ENCODE peak calls at places on chromosomes 1 and 21, in ten cellular contexts. One of them, this sample, is unnamed.

GRCh38 chr1:117634631-117635030 is 28.8 kb downstream of the TENT5C start:
- DNase-seq in mesendoderm: no peak
- DNase-seq in RWPE1: no peak
- DNase-seq in Peyer's patch: peak
- DNase-seq in caudate nucleus: no peak
- DNase-seq in ELF-1: no peak
- DNase-seq in NCI-H345: no peak
- DNase-seq in stimulated activated CD4-positive, alpha-beta T cell treated with anti-CD3 and anti-CD28 coated beads, TNF-alpha, amount 100 ng/mL, for 48 hours: no peak
- DNase-seq in mesenchymal stem cell: no peak
- DNase-seq in activated T-cell treated with anti-CD3 and anti-CD28 coated beads, Interleukin-2, amount 50 U/mL, for 24 hours: no peak
- DNase-seq in this sample: no peak

GRCh38 chr1:147902183-147902845 is at the start of gene GJA8:
- DNase-seq in mesendoderm: no peak
- DNase-seq in RWPE1: no peak
- DNase-seq in Peyer's patch: no peak
- DNase-seq in caudate nucleus: no peak
- DNase-seq in ELF-1: no peak
- DNase-seq in NCI-H345: no peak
- DNase-seq in stimulated activated CD4-positive, alpha-beta T cell treated with anti-CD3 and anti-CD28 coated beads, TNF-alpha, amount 100 ng/mL, for 48 hours: no peak
- DNase-seq in mesenchymal stem cell: no peak
- DNase-seq in activated T-cell treated with anti-CD3 and anti-CD28 coated beads, Interleukin-2, amount 50 U/mL, for 24 hours: no peak
- DNase-seq in this sample: no peak

GRCh38 chr1:242237051-242237450 is 238.2 kb upstream of the MAP1LC3C start:
- DNase-seq in mesendoderm: no peak
- DNase-seq in RWPE1: no peak
- DNase-seq in Peyer's patch: no peak
- DNase-seq in caudate nucleus: no peak
- DNase-seq in ELF-1: no peak
- DNase-seq in NCI-H345: no peak
- DNase-seq in stimulated activated CD4-positive, alpha-beta T cell treated with anti-CD3 and anti-CD28 coated beads, TNF-alpha, amount 100 ng/mL, for 48 hours: no peak
- DNase-seq in mesenchymal stem cell: no peak
- DNase-seq in activated T-cell treated with anti-CD3 and anti-CD28 coated beads, Interleukin-2, amount 50 U/mL, for 24 hours: no peak
- DNase-seq in this sample: no peak

GRCh38 chr1:160877221-160877620 is 7.8 kb downstream of the ITLN1 start:
- DNase-seq in mesendoderm: peak
- DNase-seq in RWPE1: no peak
- DNase-seq in Peyer's patch: no peak
- DNase-seq in caudate nucleus: no peak
- DNase-seq in ELF-1: no peak
- DNase-seq in NCI-H345: no peak
- DNase-seq in stimulated activated CD4-positive, alpha-beta T cell treated with anti-CD3 and anti-CD28 coated beads, TNF-alpha, amount 100 ng/mL, for 48 hours: no peak
- DNase-seq in mesenchymal stem cell: no peak
- DNase-seq in activated T-cell treated with anti-CD3 and anti-CD28 coated beads, Interleukin-2, amount 50 U/mL, for 24 hours: no peak
- DNase-seq in this sample: no peak

GRCh38 chr1:44660176-44660575 is 14.1 kb downstream of the TMEM53 start:
- DNase-seq in mesendoderm: no peak
- DNase-seq in RWPE1: no peak
- DNase-seq in Peyer's patch: no peak
- DNase-seq in caudate nucleus: no peak
- DNase-seq in ELF-1: no peak
- DNase-seq in NCI-H345: peak
- DNase-seq in stimulated activated CD4-positive, alpha-beta T cell treated with anti-CD3 and anti-CD28 coated beads, TNF-alpha, amount 100 ng/mL, for 48 hours: no peak
- DNase-seq in mesenchymal stem cell: no peak
- DNase-seq in activated T-cell treated with anti-CD3 and anti-CD28 coated beads, Interleukin-2, amount 50 U/mL, for 24 hours: no peak
- DNase-seq in this sample: no peak

GRCh38 chr21:18801468-18801867 is 397.9 kb upstream of the TMPRSS15 start:
- DNase-seq in mesendoderm: peak
- DNase-seq in RWPE1: peak
- DNase-seq in Peyer's patch: no peak
- DNase-seq in caudate nucleus: no peak
- DNase-seq in ELF-1: no peak
- DNase-seq in NCI-H345: no peak
- DNase-seq in stimulated activated CD4-positive, alpha-beta T cell treated with anti-CD3 and anti-CD28 coated beads, TNF-alpha, amount 100 ng/mL, for 48 hours: no peak
- DNase-seq in mesenchymal stem cell: peak
- DNase-seq in activated T-cell treated with anti-CD3 and anti-CD28 coated beads, Interleukin-2, amount 50 U/mL, for 24 hours: no peak
- DNase-seq in this sample: no peak

GRCh38 chr21:41361786-41362604 is at the start of gene MX2:
- DNase-seq in mesendoderm: no peak
- DNase-seq in RWPE1: peak
- DNase-seq in Peyer's patch: peak
- DNase-seq in caudate nucleus: no peak
- DNase-seq in ELF-1: no peak
- DNase-seq in NCI-H345: no peak
- DNase-seq in stimulated activated CD4-positive, alpha-beta T cell treated with anti-CD3 and anti-CD28 coated beads, TNF-alpha, amount 100 ng/mL, for 48 hours: peak
- DNase-seq in mesenchymal stem cell: peak
- DNase-seq in activated T-cell treated with anti-CD3 and anti-CD28 coated beads, Interleukin-2, amount 50 U/mL, for 24 hours: peak
- DNase-seq in this sample: no peak

GRCh38 chr1:29390491-29391361 is 154.4 kb downstream of the PTPRU start:
- DNase-seq in mesendoderm: no peak
- DNase-seq in RWPE1: no peak
- DNase-seq in Peyer's patch: no peak
- DNase-seq in caudate nucleus: no peak
- DNase-seq in ELF-1: no peak
- DNase-seq in NCI-H345: no peak
- DNase-seq in stimulated activated CD4-positive, alpha-beta T cell treated with anti-CD3 and anti-CD28 coated beads, TNF-alpha, amount 100 ng/mL, for 48 hours: no peak
- DNase-seq in mesenchymal stem cell: no peak
- DNase-seq in activated T-cell treated with anti-CD3 and anti-CD28 coated beads, Interleukin-2, amount 50 U/mL, for 24 hours: no peak
- DNase-seq in this sample: no peak

GRCh38 chr1:21742578-21742977 is 40.4 kb downstream of the USP48 start:
- DNase-seq in mesendoderm: no peak
- DNase-seq in RWPE1: no peak
- DNase-seq in Peyer's patch: no peak
- DNase-seq in caudate nucleus: no peak
- DNase-seq in ELF-1: no peak
- DNase-seq in NCI-H345: no peak
- DNase-seq in stimulated activated CD4-positive, alpha-beta T cell treated with anti-CD3 and anti-CD28 coated beads, TNF-alpha, amount 100 ng/mL, for 48 hours: no peak
- DNase-seq in mesenchymal stem cell: peak
- DNase-seq in activated T-cell treated with anti-CD3 and anti-CD28 coated beads, Interleukin-2, amount 50 U/mL, for 24 hours: no peak
- DNase-seq in this sample: no peak

GRCh38 chr1:3003941-3004270 is 17.4 kb upstream of the ACTRT2 start:
- DNase-seq in mesendoderm: no peak
- DNase-seq in RWPE1: no peak
- DNase-seq in Peyer's patch: no peak
- DNase-seq in caudate nucleus: no peak
- DNase-seq in ELF-1: no peak
- DNase-seq in NCI-H345: no peak
- DNase-seq in stimulated activated CD4-positive, alpha-beta T cell treated with anti-CD3 and anti-CD28 coated beads, TNF-alpha, amount 100 ng/mL, for 48 hours: no peak
- DNase-seq in mesenchymal stem cell: no peak
- DNase-seq in activated T-cell treated with anti-CD3 and anti-CD28 coated beads, Interleukin-2, amount 50 U/mL, for 24 hours: no peak
- DNase-seq in this sample: no peak

GRCh38 chr1:229855999-229856650 is 210.9 kb upstream of the GALNT2 start:
- DNase-seq in mesendoderm: no peak
- DNase-seq in RWPE1: no peak
- DNase-seq in Peyer's patch: peak
- DNase-seq in caudate nucleus: no peak
- DNase-seq in ELF-1: no peak
- DNase-seq in NCI-H345: no peak
- DNase-seq in stimulated activated CD4-positive, alpha-beta T cell treated with anti-CD3 and anti-CD28 coated beads, TNF-alpha, amount 100 ng/mL, for 48 hours: no peak
- DNase-seq in mesenchymal stem cell: no peak
- DNase-seq in activated T-cell treated with anti-CD3 and anti-CD28 coated beads, Interleukin-2, amount 50 U/mL, for 24 hours: peak
- DNase-seq in this sample: peak

GRCh38 chr1:12127206-12127810 is 39.5 kb upstream of the TNFRSF1B start:
- DNase-seq in mesendoderm: no peak
- DNase-seq in RWPE1: no peak
- DNase-seq in Peyer's patch: no peak
- DNase-seq in caudate nucleus: no peak
- DNase-seq in ELF-1: no peak
- DNase-seq in NCI-H345: no peak
- DNase-seq in stimulated activated CD4-positive, alpha-beta T cell treated with anti-CD3 and anti-CD28 coated beads, TNF-alpha, amount 100 ng/mL, for 48 hours: no peak
- DNase-seq in mesenchymal stem cell: no peak
- DNase-seq in activated T-cell treated with anti-CD3 and anti-CD28 coated beads, Interleukin-2, amount 50 U/mL, for 24 hours: peak
- DNase-seq in this sample: no peak

GRCh38 chr1:200625381-200625824 is 4.9 kb upstream of the KIF14 start:
- DNase-seq in mesendoderm: peak
- DNase-seq in RWPE1: peak
- DNase-seq in Peyer's patch: no peak
- DNase-seq in caudate nucleus: no peak
- DNase-seq in ELF-1: no peak
- DNase-seq in NCI-H345: no peak
- DNase-seq in stimulated activated CD4-positive, alpha-beta T cell treated with anti-CD3 and anti-CD28 coated beads, TNF-alpha, amount 100 ng/mL, for 48 hours: no peak
- DNase-seq in mesenchymal stem cell: peak
- DNase-seq in activated T-cell treated with anti-CD3 and anti-CD28 coated beads, Interleukin-2, amount 50 U/mL, for 24 hours: no peak
- DNase-seq in this sample: no peak

GRCh38 chr1:154386643-154387352 is 18.3 kb upstream of the IL6R start:
- DNase-seq in mesendoderm: no peak
- DNase-seq in RWPE1: no peak
- DNase-seq in Peyer's patch: peak
- DNase-seq in caudate nucleus: no peak
- DNase-seq in ELF-1: no peak
- DNase-seq in NCI-H345: no peak
- DNase-seq in stimulated activated CD4-positive, alpha-beta T cell treated with anti-CD3 and anti-CD28 coated beads, TNF-alpha, amount 100 ng/mL, for 48 hours: peak
- DNase-seq in mesenchymal stem cell: no peak
- DNase-seq in activated T-cell treated with anti-CD3 and anti-CD28 coated beads, Interleukin-2, amount 50 U/mL, for 24 hours: peak
- DNase-seq in this sample: no peak

GRCh38 chr1:55589656-55590297 is 374.6 kb upstream of the USP24 start:
- DNase-seq in mesendoderm: no peak
- DNase-seq in RWPE1: peak
- DNase-seq in Peyer's patch: no peak
- DNase-seq in caudate nucleus: no peak
- DNase-seq in ELF-1: no peak
- DNase-seq in NCI-H345: no peak
- DNase-seq in stimulated activated CD4-positive, alpha-beta T cell treated with anti-CD3 and anti-CD28 coated beads, TNF-alpha, amount 100 ng/mL, for 48 hours: no peak
- DNase-seq in mesenchymal stem cell: no peak
- DNase-seq in activated T-cell treated with anti-CD3 and anti-CD28 coated beads, Interleukin-2, amount 50 U/mL, for 24 hours: no peak
- DNase-seq in this sample: no peak

GRCh38 chr1:42669936-42670335 is 11.7 kb downstream of the PPIH start:
- DNase-seq in mesendoderm: no peak
- DNase-seq in RWPE1: no peak
- DNase-seq in Peyer's patch: no peak
- DNase-seq in caudate nucleus: no peak
- DNase-seq in ELF-1: no peak
- DNase-seq in NCI-H345: no peak
- DNase-seq in stimulated activated CD4-positive, alpha-beta T cell treated with anti-CD3 and anti-CD28 coated beads, TNF-alpha, amount 100 ng/mL, for 48 hours: no peak
- DNase-seq in mesenchymal stem cell: no peak
- DNase-seq in activated T-cell treated with anti-CD3 and anti-CD28 coated beads, Interleukin-2, amount 50 U/mL, for 24 hours: no peak
- DNase-seq in this sample: no peak

GRCh38 chr1:8283058-8283884 is 34.6 kb upstream of the SLC45A1 start:
- DNase-seq in mesendoderm: no peak
- DNase-seq in RWPE1: no peak
- DNase-seq in Peyer's patch: no peak
- DNase-seq in caudate nucleus: no peak
- DNase-seq in ELF-1: no peak
- DNase-seq in NCI-H345: no peak
- DNase-seq in stimulated activated CD4-positive, alpha-beta T cell treated with anti-CD3 and anti-CD28 coated beads, TNF-alpha, amount 100 ng/mL, for 48 hours: no peak
- DNase-seq in mesenchymal stem cell: peak
- DNase-seq in activated T-cell treated with anti-CD3 and anti-CD28 coated beads, Interleukin-2, amount 50 U/mL, for 24 hours: peak
- DNase-seq in this sample: no peak

GRCh38 chr1:172356620-172357019 is 63.9 kb upstream of the C1orf105 start:
- DNase-seq in mesendoderm: no peak
- DNase-seq in RWPE1: no peak
- DNase-seq in Peyer's patch: no peak
- DNase-seq in caudate nucleus: peak
- DNase-seq in ELF-1: no peak
- DNase-seq in NCI-H345: no peak
- DNase-seq in stimulated activated CD4-positive, alpha-beta T cell treated with anti-CD3 and anti-CD28 coated beads, TNF-alpha, amount 100 ng/mL, for 48 hours: no peak
- DNase-seq in mesenchymal stem cell: peak
- DNase-seq in activated T-cell treated with anti-CD3 and anti-CD28 coated beads, Interleukin-2, amount 50 U/mL, for 24 hours: no peak
- DNase-seq in this sample: no peak

GRCh38 chr21:45990741-45991605 is 9.4 kb downstream of the COL6A1 start:
- DNase-seq in mesendoderm: no peak
- DNase-seq in RWPE1: no peak
- DNase-seq in Peyer's patch: no peak
- DNase-seq in caudate nucleus: no peak
- DNase-seq in ELF-1: no peak
- DNase-seq in NCI-H345: no peak
- DNase-seq in stimulated activated CD4-positive, alpha-beta T cell treated with anti-CD3 and anti-CD28 coated beads, TNF-alpha, amount 100 ng/mL, for 48 hours: no peak
- DNase-seq in mesenchymal stem cell: no peak
- DNase-seq in activated T-cell treated with anti-CD3 and anti-CD28 coated beads, Interleukin-2, amount 50 U/mL, for 24 hours: peak
- DNase-seq in this sample: no peak

GRCh38 chr1:150765229-150765976 is at the start of gene CTSS:
- DNase-seq in mesendoderm: no peak
- DNase-seq in RWPE1: no peak
- DNase-seq in Peyer's patch: no peak
- DNase-seq in caudate nucleus: no peak
- DNase-seq in ELF-1: no peak
- DNase-seq in NCI-H345: no peak
- DNase-seq in stimulated activated CD4-positive, alpha-beta T cell treated with anti-CD3 and anti-CD28 coated beads, TNF-alpha, amount 100 ng/mL, for 48 hours: no peak
- DNase-seq in mesenchymal stem cell: peak
- DNase-seq in activated T-cell treated with anti-CD3 and anti-CD28 coated beads, Interleukin-2, amount 50 U/mL, for 24 hours: no peak
- DNase-seq in this sample: no peak

GRCh38 chr1:117638141-117638540 is 32.3 kb downstream of the TENT5C start:
- DNase-seq in mesendoderm: peak
- DNase-seq in RWPE1: no peak
- DNase-seq in Peyer's patch: peak
- DNase-seq in caudate nucleus: no peak
- DNase-seq in ELF-1: no peak
- DNase-seq in NCI-H345: no peak
- DNase-seq in stimulated activated CD4-positive, alpha-beta T cell treated with anti-CD3 and anti-CD28 coated beads, TNF-alpha, amount 100 ng/mL, for 48 hours: no peak
- DNase-seq in mesenchymal stem cell: no peak
- DNase-seq in activated T-cell treated with anti-CD3 and anti-CD28 coated beads, Interleukin-2, amount 50 U/mL, for 24 hours: no peak
- DNase-seq in this sample: no peak

GRCh38 chr21:32412998-32413504 is 545 bp downstream of the EVA1C start:
- DNase-seq in mesendoderm: no peak
- DNase-seq in RWPE1: no peak
- DNase-seq in Peyer's patch: no peak
- DNase-seq in caudate nucleus: peak
- DNase-seq in ELF-1: no peak
- DNase-seq in NCI-H345: no peak
- DNase-seq in stimulated activated CD4-positive, alpha-beta T cell treated with anti-CD3 and anti-CD28 coated beads, TNF-alpha, amount 100 ng/mL, for 48 hours: peak
- DNase-seq in mesenchymal stem cell: no peak
- DNase-seq in activated T-cell treated with anti-CD3 and anti-CD28 coated beads, Interleukin-2, amount 50 U/mL, for 24 hours: no peak
- DNase-seq in this sample: no peak

GRCh38 chr1:179881642-179882252 is 338 bp upstream of the TOR1AIP1 start:
- DNase-seq in mesendoderm: peak
- DNase-seq in RWPE1: peak
- DNase-seq in Peyer's patch: peak
- DNase-seq in caudate nucleus: peak
- DNase-seq in ELF-1: peak
- DNase-seq in NCI-H345: no peak
- DNase-seq in stimulated activated CD4-positive, alpha-beta T cell treated with anti-CD3 and anti-CD28 coated beads, TNF-alpha, amount 100 ng/mL, for 48 hours: no peak
- DNase-seq in mesenchymal stem cell: peak
- DNase-seq in activated T-cell treated with anti-CD3 and anti-CD28 coated beads, Interleukin-2, amount 50 U/mL, for 24 hours: no peak
- DNase-seq in this sample: no peak

GRCh38 chr21:20301395-20301794 is 696.8 kb upstream of the NCAM2 start:
- DNase-seq in mesendoderm: no peak
- DNase-seq in RWPE1: no peak
- DNase-seq in Peyer's patch: no peak
- DNase-seq in caudate nucleus: no peak
- DNase-seq in ELF-1: no peak
- DNase-seq in NCI-H345: no peak
- DNase-seq in stimulated activated CD4-positive, alpha-beta T cell treated with anti-CD3 and anti-CD28 coated beads, TNF-alpha, amount 100 ng/mL, for 48 hours: no peak
- DNase-seq in mesenchymal stem cell: no peak
- DNase-seq in activated T-cell treated with anti-CD3 and anti-CD28 coated beads, Interleukin-2, amount 50 U/mL, for 24 hours: no peak
- DNase-seq in this sample: no peak

GRCh38 chr1:246566808-246567154 is 525 bp downstream of the CNST start:
- DNase-seq in mesendoderm: no peak
- DNase-seq in RWPE1: peak
- DNase-seq in Peyer's patch: peak
- DNase-seq in caudate nucleus: peak
- DNase-seq in ELF-1: no peak
- DNase-seq in NCI-H345: no peak
- DNase-seq in stimulated activated CD4-positive, alpha-beta T cell treated with anti-CD3 and anti-CD28 coated beads, TNF-alpha, amount 100 ng/mL, for 48 hours: no peak
- DNase-seq in mesenchymal stem cell: no peak
- DNase-seq in activated T-cell treated with anti-CD3 and anti-CD28 coated beads, Interleukin-2, amount 50 U/mL, for 24 hours: no peak
- DNase-seq in this sample: no peak

GRCh38 chr1:36511804-36512798 is 29.4 kb upstream of the CSF3R start:
- DNase-seq in mesendoderm: no peak
- DNase-seq in RWPE1: peak
- DNase-seq in Peyer's patch: no peak
- DNase-seq in caudate nucleus: no peak
- DNase-seq in ELF-1: no peak
- DNase-seq in NCI-H345: no peak
- DNase-seq in stimulated activated CD4-positive, alpha-beta T cell treated with anti-CD3 and anti-CD28 coated beads, TNF-alpha, amount 100 ng/mL, for 48 hours: no peak
- DNase-seq in mesenchymal stem cell: no peak
- DNase-seq in activated T-cell treated with anti-CD3 and anti-CD28 coated beads, Interleukin-2, amount 50 U/mL, for 24 hours: no peak
- DNase-seq in this sample: no peak